ENCODE peak calls at places on chromosome 5, in seven cellular contexts. O is GM12878, B is HCT116, K is H1, M is K562, X is SK-N-SH, P is HepG2. L is an unnamed sample.

GRCh38 chr5:54619732-54620582 is 102.4 kb downstream of the SNX18 start:
- DNase-seq in B (no peak), P (no peak), O (no peak), X (no peak), K (no peak), M (no peak), L (no peak)

GRCh38 chr5:108747111-108748009 is at the start of gene FER:
- DNase-seq in K (no peak), X (no peak), P (peak), O (peak), B (peak), M (peak), L (peak)

GRCh38 chr5:180116077-180116375 is 44.5 kb upstream of the RNF130 start:
- DNase-seq in O (no peak), K (no peak), M (no peak), X (peak), B (no peak), P (no peak), L (no peak)

GRCh38 chr5:154819546-154819945 is 30.9 kb downstream of the FAXDC2 start:
- DNase-seq in K (no peak), B (no peak), O (no peak), P (no peak), M (no peak), X (no peak), L (no peak)

GRCh38 chr5:10471672-10472071 is 30.0 kb downstream of the ROPN1L start:
- DNase-seq in B (no peak), P (no peak), X (no peak), K (no peak), M (no peak), O (no peak), L (no peak)

GRCh38 chr5:170426149-170426767 is 37.1 kb upstream of the KCNMB1 start:
- DNase-seq in M (peak), K (no peak), P (no peak), O (no peak), X (peak), B (no peak), L (no peak)

GRCh38 chr5:109693535-109694152 is 3.9 kb downstream of the MAN2A1 start:
- DNase-seq in K (no peak), P (no peak), X (no peak), B (no peak), M (no peak), O (no peak), L (no peak)

GRCh38 chr5:127306647-127307046 is 16.1 kb downstream of the MEGF10 start:
- DNase-seq in M (no peak), X (no peak), K (no peak), O (no peak), B (no peak), P (no peak), L (no peak)

GRCh38 chr5:93831449-93831848 is 90.0 kb upstream of the POU5F2 start:
- DNase-seq in K (no peak), P (no peak), B (no peak), O (no peak), M (no peak), X (no peak), L (no peak)

GRCh38 chr5:66582499-66582898 is 13.7 kb upstream of the MAST4 start:
- DNase-seq in K (no peak), B (no peak), X (no peak), M (no peak), P (no peak), O (no peak), L (no peak)

GRCh38 chr5:57937501-57937900 is 454.9 kb upstream of the ACTBL2 start:
- DNase-seq in X (no peak), K (no peak), O (no peak), M (no peak), P (no peak), B (no peak), L (no peak)

GRCh38 chr5:24642022-24642421 is 2.8 kb downstream of the CDH10 start:
- DNase-seq in P (peak), M (no peak), X (peak), K (no peak), B (no peak), O (no peak), L (no peak)

GRCh38 chr5:174045470-174046025 is at the start of gene NSG2:
- DNase-seq in M (peak), O (peak), B (peak), K (peak), P (peak), X (peak), L (peak)

GRCh38 chr5:146515473-146516150 is 378 bp downstream of the GPR151 start:
- DNase-seq in M (no peak), P (no peak), B (no peak), X (no peak), O (no peak), K (no peak), L (no peak)

GRCh38 chr5:57745676-57746075 is 263.1 kb upstream of the ACTBL2 start:
- DNase-seq in X (no peak), B (no peak), P (no peak), M (no peak), O (no peak), K (no peak), L (no peak)

GRCh38 chr5:62937661-62938558 is 359.3 kb downstream of the LRRC70 start:
- DNase-seq in X (no peak), M (no peak), P (peak), B (no peak), K (no peak), O (no peak), L (peak)

GRCh38 chr5:107630184-107630583 is 40.6 kb downstream of the EFNA5 start:
- DNase-seq in P (no peak), B (no peak), M (no peak), X (no peak), O (no peak), K (no peak), L (no peak)

GRCh38 chr5:58898538-58898937 is 315.7 kb downstream of the RAB3C start:
- DNase-seq in P (no peak), K (no peak), O (no peak), X (no peak), B (no peak), M (no peak), L (no peak)

GRCh38 chr5:16179936-16180788 is 571 bp upstream of the MARCHF11 start:
- DNase-seq in O (no peak), X (no peak), P (no peak), M (no peak), K (peak), B (no peak), L (no peak)

GRCh38 chr5:80164799-80165198 is 91.0 kb downstream of the SERINC5 start:
- DNase-seq in P (no peak), X (no peak), O (no peak), K (no peak), B (no peak), M (no peak), L (no peak)
- TF ChIP-seq JUND in P (no peak), X (no peak), O (no peak), K (no peak), B (no peak), M (no peak), L (no peak)

GRCh38 chr5:41509399-41510175 is 814 bp downstream of the PLCXD3 start:
- DNase-seq in O (no peak), M (no peak), B (no peak), K (peak), X (peak), P (no peak), L (no peak)
- TF ChIP-seq JUND in O (no peak), M (no peak), B (no peak), K (no peak), X (no peak), P (no peak), L (no peak)

GRCh38 chr5:141640051-141640415 is 3.2 kb downstream of the RELL2 start:
- DNase-seq in K (no peak), O (no peak), X (no peak), B (no peak), P (no peak), M (no peak), L (no peak)

GRCh38 chr5:141639357-141640050 is 2.7 kb downstream of the RELL2 start:
- DNase-seq in K (no peak), M (no peak), P (no peak), O (no peak), B (no peak), X (no peak), L (no peak)

GRCh38 chr5:141638771-141639170 is 2.0 kb downstream of the RELL2 start:
- DNase-seq in M (no peak), K (no peak), B (no peak), P (no peak), X (no peak), O (no peak), L (no peak)

GRCh38 chr5:141640698-141641097 is 3.9 kb downstream of the RELL2 start:
- DNase-seq in M (no peak), X (no peak), B (no peak), O (no peak), K (no peak), P (no peak), L (no peak)

DNA sequence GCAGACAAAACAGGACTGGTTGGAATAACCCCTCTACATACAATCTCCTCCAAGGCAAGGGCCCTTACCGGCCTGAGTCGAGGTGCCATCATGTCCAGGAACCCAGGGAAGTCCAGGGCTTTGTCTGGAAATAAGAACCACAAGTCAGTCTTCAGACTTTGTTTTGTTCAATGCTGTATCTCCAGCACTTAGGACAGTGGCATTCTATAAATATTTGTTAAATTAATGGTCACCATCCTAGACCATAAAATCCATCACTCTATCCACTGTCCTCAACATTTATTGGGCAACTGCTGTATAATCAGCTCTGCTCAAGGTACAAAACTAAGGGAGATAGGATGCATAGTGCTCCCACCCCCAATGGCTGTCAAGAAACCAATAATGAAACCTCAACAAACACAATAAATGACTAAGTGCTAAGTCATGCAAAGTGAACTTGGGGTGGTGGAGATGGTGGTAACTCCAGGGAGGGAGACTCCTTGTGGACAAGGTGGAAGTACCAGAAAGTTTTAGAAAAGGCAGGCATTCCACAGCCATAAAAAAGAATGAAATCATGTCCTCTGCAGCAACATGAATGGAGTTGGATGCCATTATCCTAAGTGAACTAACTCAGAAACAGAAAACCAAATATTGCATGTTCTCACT is 5.0 kb downstream of the RELL2 start:
- DNase-seq in O (no peak), K (no peak), P (no peak), B (no peak), M (peak), X (no peak), L (peak)
- TF ChIP-seq JUND in O (no peak), K (no peak), P (no peak), B (no peak), M (peak), X (no peak), L (no peak)

GRCh38 chr5:1946776-1947175 is 64.1 kb upstream of the IRX4 start:
- DNase-seq in B (no peak), P (no peak), O (no peak), M (no peak), K (no peak), X (no peak), L (no peak)

GRCh38 chr5:1946122-1946677 is 63.5 kb upstream of the IRX4 start:
- DNase-seq in X (no peak), K (no peak), B (no peak), O (no peak), P (no peak), M (no peak), L (no peak)

GRCh38 chr5:1944408-1944807 is 61.7 kb upstream of the IRX4 start:
- DNase-seq in P (no peak), B (no peak), O (no peak), K (no peak), X (no peak), M (no peak), L (no peak)

GRCh38 chr5:1943481-1943880 is 60.8 kb upstream of the IRX4 start:
- DNase-seq in X (no peak), M (no peak), O (no peak), K (no peak), P (no peak), B (no peak), L (no peak)

GRCh38 chr5:1945606-1946005 is 62.9 kb upstream of the IRX4 start:
- DNase-seq in B (no peak), M (no peak), K (no peak), P (no peak), X (no peak), O (no peak), L (no peak)
- TF ChIP-seq JUND in B (no peak), M (no peak), K (no peak), P (no peak), X (no peak), O (no peak), L (no peak)

GRCh38 chr5:56329652-56330051 is 96.5 kb upstream of the ANKRD55 start:
- DNase-seq in M (no peak), K (no peak), O (peak), P (peak), X (no peak), B (no peak), L (no peak)

GRCh38 chr5:56330806-56331205 is 97.7 kb upstream of the ANKRD55 start:
- DNase-seq in K (no peak), X (no peak), B (no peak), O (no peak), P (no peak), M (no peak), L (no peak)

GRCh38 chr5:56327810-56328209 is 94.7 kb upstream of the ANKRD55 start:
- DNase-seq in X (no peak), M (no peak), K (no peak), O (peak), B (no peak), P (no peak), L (no peak)

GRCh38 chr5:56330167-56330566 is 97.0 kb upstream of the ANKRD55 start:
- DNase-seq in O (no peak), X (no peak), K (no peak), P (no peak), M (no peak), B (no peak), L (no peak)

GRCh38 chr5:56328753-56329560 is 95.8 kb upstream of the ANKRD55 start:
- DNase-seq in O (peak), P (peak), X (no peak), K (no peak), B (no peak), M (no peak), L (no peak)
- TF ChIP-seq JUND in O (no peak), P (no peak), X (no peak), K (no peak), B (no peak), M (no peak), L (no peak)

GRCh38 chr5:13478831-13479465 is 465.5 kb downstream of the DNAH5 start:
- DNase-seq in B (no peak), X (peak), M (peak), K (peak), O (no peak), P (peak), L (peak)
- TF ChIP-seq JUND in B (no peak), X (no peak), M (no peak), K (no peak), O (no peak), P (no peak), L (no peak)

L was measured in T47D.